ENCODE peak calls at places on chromosomes 1 and 21, in eight cellular contexts. E, A, C, F, W, H, R and P are unnamed samples.

GRCh38 chr1:94029135-94029993 is 91.6 kb downstream of the ABCA4 start:
- DNase-seq in H (no peak), F (no peak), A (no peak), E (no peak), R (no peak), W (no peak), C (no peak), P (no peak)

GRCh38 chr1:221998781-221999180 is 256.9 kb upstream of the DUSP10 start:
- DNase-seq in R (no peak), E (no peak), C (no peak), H (no peak), W (no peak), A (no peak), F (no peak), P (no peak)

GRCh38 chr1:25765910-25766645 is 33.9 kb upstream of the SELENON start:
- DNase-seq in A (no peak), F (no peak), E (no peak), H (no peak), C (no peak), W (no peak), R (no peak), P (no peak)

GRCh38 chr1:41108696-41109284 is 87.3 kb upstream of the SLFNL1 start:
- DNase-seq in E (no peak), H (no peak), F (no peak), A (peak), C (no peak), W (no peak), R (peak), P (no peak)

GRCh38 chr1:246785536-246786111 is 61.4 kb downstream of the SCCPDH start:
- DNase-seq in C (no peak), H (no peak), E (no peak), F (no peak), W (no peak), R (no peak), A (peak), P (no peak)

GRCh38 chr1:204578867-204579664 is 62.9 kb downstream of the MDM4 start:
- DNase-seq in E (no peak), C (no peak), A (no peak), W (no peak), F (no peak), R (no peak), H (no peak), P (peak)

GRCh38 chr1:26281971-26282693 is 2.2 kb downstream of the SH3BGRL3 start:
- DNase-seq in A (peak), H (no peak), C (no peak), E (no peak), W (peak), R (peak), F (no peak), P (peak)

GRCh38 chr1:7218210-7218832 is 433.1 kb downstream of the CAMTA1 start:
- DNase-seq in H (no peak), F (no peak), W (no peak), R (no peak), A (peak), E (no peak), C (no peak), P (peak)

GRCh38 chr1:2448098-2448445 is 28.0 kb upstream of the PLCH2 start:
- DNase-seq in A (no peak), E (no peak), F (no peak), C (no peak), R (no peak), H (no peak), W (no peak), P (no peak)

GRCh38 chr1:93346472-93346991 is 825 bp downstream of the DR1 start:
- DNase-seq in F (no peak), W (no peak), E (peak), R (no peak), H (no peak), A (peak), C (peak), P (peak)

GRCh38 chr1:32223683-32224082 is 1.5 kb downstream of the EIF3I start:
- DNase-seq in A (no peak), W (no peak), R (no peak), H (no peak), E (no peak), C (no peak), F (no peak), P (no peak)

GRCh38 chr1:203338335-203339036 is 12.4 kb downstream of the FMOD start:
- DNase-seq in A (peak), C (no peak), W (no peak), R (peak), F (peak), E (no peak), H (no peak), P (peak)

GRCh38 chr1:43541721-43542401 is 11.2 kb downstream of the PTPRF start:
- DNase-seq in R (peak), H (no peak), W (no peak), E (peak), A (no peak), F (no peak), C (peak), P (no peak)

GRCh38 chr21:38712076-38712475 is 93.7 kb upstream of the ETS2 start:
- DNase-seq in F (no peak), E (no peak), A (peak), W (no peak), R (no peak), C (no peak), H (no peak), P (no peak)

GRCh38 chr1:59393211-59394180 is 96.6 kb downstream of the FGGY start:
- DNase-seq in W (peak), R (peak), E (peak), C (no peak), A (peak), F (no peak), H (peak), P (no peak)